ENCODE peak calls at places on chromosomes 3 and 15, in nine cellular contexts. Q is NAMALWA; G is endothelial cell; T is NCI-H2171 treated with DMSO at 0.1 percent for 48 hours; V is right cardiac atrium; E is CD4-positive, alpha-beta T cell; B is myocyte; A is HTR-8/SVneo; P is hypothalamus. N is an unnamed sample.

GRCh38 chr15:101250931-101251829 is 668 bp downstream of the CHSY1 start:
- DNase-seq in B (peak; percentile 62), P (no peak), G (peak; percentile 44), Q (no peak), V (peak; percentile 73), E (no peak), T (peak; percentile 60), A (no peak), N (no peak)

GRCh38 chr15:50685976-50686467 is 575 bp downstream of the TRPM7 start:
- DNase-seq in P (no peak), E (peak; percentile 58), V (peak; percentile 88), B (peak; percentile 40), A (peak; percentile 20), T (peak; percentile 81), G (peak; percentile 55), Q (peak; percentile 61), N (peak; percentile 33)

GRCh38 chr3:191721390-191721801 is 260.4 kb downstream of the PYDC2 start:
- DNase-seq in P (no peak), Q (no peak), A (no peak), E (no peak), G (no peak), V (no peak), T (peak; percentile 5), B (peak; percentile 13), N (no peak)

GRCh38 chr3:126376464-126376863 is 18.2 kb upstream of the CFAP100 start:
- DNase-seq in V (no peak), Q (no peak), T (no peak), B (no peak), E (no peak), P (no peak), A (no peak), G (no peak), N (no peak)

GRCh38 chr3:184229424-184230080 is at the start of gene VWA5B2:
- DNase-seq in E (peak; percentile 49), V (peak; percentile 87), T (peak; percentile 82), Q (peak; percentile 85), P (no peak), B (peak; percentile 59), A (peak; percentile 80), G (peak; percentile 63), N (no peak)

GRCh38 chr15:70580286-70580685 is 183.1 kb downstream of the UACA start:
- DNase-seq in A (no peak), E (no peak), P (no peak), G (no peak), Q (no peak), V (no peak), T (no peak), B (no peak), N (no peak)

GRCh38 chr15:43383070-43383469 is 12.2 kb downstream of the TUBGCP4 start:
- DNase-seq in E (no peak), G (no peak), T (no peak), B (peak; percentile 22), A (no peak), Q (no peak), V (no peak), P (no peak), N (no peak)

GRCh38 chr3:134326126-134326525 is 48.1 kb downstream of the AMOTL2 start:
- DNase-seq in Q (no peak), P (no peak), B (no peak), V (no peak), T (no peak), G (no peak), A (no peak), E (no peak), N (no peak)

GRCh38 chr3:79844176-79844575 is 76.4 kb upstream of the ROBO1 start:
- DNase-seq in A (no peak), P (no peak), V (no peak), G (no peak), E (no peak), Q (no peak), B (no peak), T (no peak), N (no peak)

GRCh38 chr15:58604455-58604923 is 145.0 kb downstream of the ADAM10 start:
- DNase-seq in G (no peak), E (no peak), A (no peak), T (no peak), P (no peak), B (no peak), Q (no peak), V (no peak), N (no peak)

GRCh38 chr15:55823191-55823670 is 80.3 kb upstream of the PRTG start:
- DNase-seq in V (no peak), G (no peak), T (no peak), B (peak; percentile 62), A (peak; percentile 52), P (no peak), E (no peak), Q (no peak), N (peak; percentile 15)

GRCh38 chr3:158264894-158265293 is 155.0 kb downstream of the RSRC1 start:
- DNase-seq in E (no peak), B (no peak), V (peak; percentile 56), P (no peak), T (no peak), A (no peak), Q (no peak), G (no peak), N (no peak)

GRCh38 chr3:42028474-42028873 is 62.7 kb upstream of the TRAK1 start:
- DNase-seq in T (no peak), P (no peak), E (no peak), Q (no peak), A (no peak), G (no peak), V (no peak), B (no peak), N (no peak)

GRCh38 chr15:95277266-95277665 is 1045.9 kb downstream of the MCTP2 start:
- DNase-seq in T (no peak), P (no peak), A (no peak), Q (no peak), V (no peak), E (no peak), G (no peak), B (no peak), N (no peak)

GRCh38 chr15:58457466-58457965 is 25.7 kb downstream of the LIPC start:
- DNase-seq in E (no peak), Q (no peak), A (peak; percentile 25), B (no peak), V (no peak), T (no peak), P (no peak), G (no peak), N (no peak)

GRCh38 chr3:15086263-15086662 is 12.7 kb downstream of the RBSN start:
- DNase-seq in E (no peak), A (no peak), G (no peak), P (no peak), T (no peak), B (no peak), Q (no peak), V (no peak), N (no peak)

GRCh38 chr3:99529265-99529664 is 109.1 kb upstream of the COL8A1 start:
- DNase-seq in G (no peak), A (no peak), T (no peak), V (no peak), Q (no peak), E (no peak), B (no peak), P (no peak), N (no peak)

GRCh38 chr3:153144779-153145178 is 17.2 kb upstream of the RAP2B start:
- DNase-seq in B (no peak), A (no peak), Q (no peak), P (no peak), E (no peak), T (no peak), G (no peak), V (no peak), N (no peak)

N was measured in tibial nerve.